ENCODE peak calls at places on chromosomes 13 and 19, in six cellular contexts. One of them, this sample, is unnamed. For H3K27me3, the result is how much of the 10 kb centered on the place peaks cover.

GRCh38 chr19:33621811-33622504 is at the start of gene CHST8:
- DNase-seq in adrenal gland: no peak
- DNase-seq in upper lobe of right lung: no peak
- DNase-seq in fibroblast of lung: peak
- DNase-seq in pancreas: peak
- DNase-seq in GM23338: peak
- DNase-seq in this sample: no peak

GRCh38 chr19:49871349-49871985 is 4.1 kb upstream of the PNKP start:
- DNase-seq in upper lobe of right lung: no peak
- DNase-seq in adrenal gland: no peak
- DNase-seq in pancreas: peak
- DNase-seq in GM23338: no peak
- DNase-seq in fibroblast of lung: no peak
- DNase-seq in this sample: no peak

GRCh38 chr13:54875111-54875510 is 1846.5 kb downstream of the OLFM4 start:
- DNase-seq in fibroblast of lung: no peak
- DNase-seq in pancreas: no peak
- DNase-seq in upper lobe of right lung: no peak
- DNase-seq in adrenal gland: no peak
- DNase-seq in GM23338: peak
- DNase-seq in this sample: no peak

GRCh38 chr13:62747629-62748028 is 1332.0 kb upstream of the PCDH20 start:
- DNase-seq in GM23338: no peak
- DNase-seq in pancreas: no peak
- DNase-seq in adrenal gland: no peak
- DNase-seq in upper lobe of right lung: no peak
- DNase-seq in fibroblast of lung: peak
- DNase-seq in this sample: no peak

GRCh38 chr13:109348514-109349340 is 437.7 kb downstream of the IRS2 start:
- DNase-seq in adrenal gland: no peak
- DNase-seq in GM23338: no peak
- DNase-seq in pancreas: no peak
- DNase-seq in upper lobe of right lung: no peak
- DNase-seq in fibroblast of lung: peak
- DNase-seq in this sample: no peak

GRCh38 chr13:110340812-110341444 is 33.8 kb downstream of the COL4A2 start:
- DNase-seq in adrenal gland: peak
- DNase-seq in upper lobe of right lung: peak
- DNase-seq in GM23338: no peak
- DNase-seq in fibroblast of lung: peak
- DNase-seq in pancreas: no peak
- DNase-seq in this sample: peak

GRCh38 chr13:24161010-24161775 is 673 bp downstream of the SPATA13 start:
- DNase-seq in pancreas: peak
- DNase-seq in fibroblast of lung: peak
- DNase-seq in GM23338: peak
- DNase-seq in adrenal gland: peak
- DNase-seq in upper lobe of right lung: no peak
- DNase-seq in this sample: peak

GRCh38 chr13:75181906-75182305 is 300.1 kb downstream of the TBC1D4 start:
- DNase-seq in adrenal gland: no peak
- DNase-seq in fibroblast of lung: peak
- DNase-seq in upper lobe of right lung: no peak
- DNase-seq in GM23338: no peak
- DNase-seq in pancreas: no peak
- DNase-seq in this sample: no peak

GRCh38 chr19:18292810-18293641 is 11.6 kb upstream of the JUND start:
- DNase-seq in upper lobe of right lung: peak
- DNase-seq in GM23338: peak
- DNase-seq in adrenal gland: peak
- DNase-seq in fibroblast of lung: peak
- DNase-seq in pancreas: peak
- DNase-seq in this sample: no peak

GRCh38 chr19:17865364-17866311 is 5.9 kb downstream of the RPL18A start:
- DNase-seq in fibroblast of lung: no peak
- DNase-seq in adrenal gland: no peak
- DNase-seq in pancreas: no peak
- DNase-seq in upper lobe of right lung: no peak
- DNase-seq in GM23338: peak
- DNase-seq in this sample: no peak

GRCh38 chr13:87769445-87769844 is 98.3 kb downstream of the SLITRK5 start:
- DNase-seq in upper lobe of right lung: no peak
- DNase-seq in fibroblast of lung: no peak
- DNase-seq in adrenal gland: no peak
- DNase-seq in pancreas: no peak
- DNase-seq in GM23338: no peak
- DNase-seq in this sample: no peak

GRCh38 chr13:38053896-38054295 is 184.3 kb upstream of the TRPC4 start:
- DNase-seq in upper lobe of right lung: no peak
- DNase-seq in GM23338: no peak
- DNase-seq in adrenal gland: no peak
- DNase-seq in pancreas: no peak
- DNase-seq in fibroblast of lung: no peak
- DNase-seq in this sample: no peak

GRCh38 chr13:112877496-112877895 is 91.5 kb upstream of the MCF2L start:
- DNase-seq in pancreas: no peak
- DNase-seq in adrenal gland: no peak
- DNase-seq in fibroblast of lung: no peak
- DNase-seq in upper lobe of right lung: no peak
- DNase-seq in GM23338: no peak
- DNase-seq in this sample: no peak

GRCh38 chr19:2721570-2722540 is 683 bp upstream of the DIRAS1 start:
- DNase-seq in fibroblast of lung: no peak
- DNase-seq in pancreas: no peak
- DNase-seq in upper lobe of right lung: no peak
- DNase-seq in GM23338: peak
- DNase-seq in adrenal gland: no peak
- DNase-seq in this sample: no peak
- H3K4me3 ChIP-seq in fibroblast of lung: peak
- H3K4me3 ChIP-seq in pancreas: no peak
- H3K4me3 ChIP-seq in upper lobe of right lung: peak
- H3K4me3 ChIP-seq in GM23338: peak
- H3K4me3 ChIP-seq in adrenal gland: no peak
- H3K4me3 ChIP-seq in this sample: no peak

GRCh38 chr13:22285867-22286632 is 615.2 kb downstream of the FGF9 start:
- DNase-seq in fibroblast of lung: no peak
- DNase-seq in upper lobe of right lung: no peak
- DNase-seq in pancreas: no peak
- DNase-seq in GM23338: no peak
- DNase-seq in adrenal gland: no peak
- DNase-seq in this sample: no peak

DNA sequence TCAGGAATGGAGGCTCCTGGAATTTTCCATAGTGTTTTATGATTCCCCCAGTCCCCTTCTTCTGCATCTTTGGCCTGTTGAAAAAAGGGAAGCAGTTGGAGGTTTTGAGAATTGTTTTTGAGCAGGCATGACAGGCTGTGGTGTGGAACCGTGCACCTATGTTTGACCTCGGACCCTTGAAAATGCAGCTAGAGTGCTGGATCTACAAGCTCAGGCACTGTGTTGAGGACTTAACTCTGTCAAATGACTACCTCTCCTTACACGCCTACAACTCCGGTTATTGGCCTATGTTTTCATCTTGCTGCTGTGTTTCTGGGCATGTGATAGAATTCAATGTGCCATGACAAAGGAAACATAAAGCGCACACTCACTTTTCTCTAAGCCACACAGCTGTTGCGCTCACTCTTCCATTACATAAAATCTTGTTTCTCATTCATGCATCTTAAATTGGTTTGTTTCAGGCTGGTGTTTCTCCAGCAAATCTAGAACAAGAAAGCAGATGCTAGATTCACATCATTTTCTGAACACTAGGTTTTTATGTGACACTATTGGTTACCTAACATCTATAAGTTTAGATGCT is 616.6 kb downstream of the FGF9 start:
- DNase-seq in pancreas: no peak
- DNase-seq in GM23338: no peak
- DNase-seq in upper lobe of right lung: no peak
- DNase-seq in adrenal gland: no peak
- DNase-seq in fibroblast of lung: no peak
- DNase-seq in this sample: no peak
- H3K27me3 ChIP-seq in pancreas: under half
- H3K27me3 ChIP-seq in GM23338: under half
- H3K27me3 ChIP-seq in upper lobe of right lung: under half
- H3K27me3 ChIP-seq in adrenal gland: under half
- H3K27me3 ChIP-seq in fibroblast of lung: under half
- H3K27me3 ChIP-seq in this sample: under half

GRCh38 chr19:46748325-46749109 is 2.3 kb upstream of the STRN4 start:
- DNase-seq in fibroblast of lung: peak
- DNase-seq in adrenal gland: peak
- DNase-seq in GM23338: peak
- DNase-seq in upper lobe of right lung: peak
- DNase-seq in pancreas: no peak
- DNase-seq in this sample: peak

GRCh38 chr19:46746281-46746965 is at the start of gene STRN4:
- DNase-seq in fibroblast of lung: peak
- DNase-seq in GM23338: peak
- DNase-seq in pancreas: no peak
- DNase-seq in adrenal gland: no peak
- DNase-seq in upper lobe of right lung: peak
- DNase-seq in this sample: peak

GRCh38 chr19:46744005-46744691 is 1.7 kb upstream of the FKRP start:
- DNase-seq in GM23338: no peak
- DNase-seq in upper lobe of right lung: no peak
- DNase-seq in pancreas: no peak
- DNase-seq in adrenal gland: no peak
- DNase-seq in fibroblast of lung: no peak
- DNase-seq in this sample: no peak

GRCh38 chr19:46745030-46745429 is 827 bp upstream of the FKRP start:
- DNase-seq in upper lobe of right lung: no peak
- DNase-seq in pancreas: no peak
- DNase-seq in adrenal gland: no peak
- DNase-seq in GM23338: no peak
- DNase-seq in fibroblast of lung: no peak
- DNase-seq in this sample: no peak

DNA sequence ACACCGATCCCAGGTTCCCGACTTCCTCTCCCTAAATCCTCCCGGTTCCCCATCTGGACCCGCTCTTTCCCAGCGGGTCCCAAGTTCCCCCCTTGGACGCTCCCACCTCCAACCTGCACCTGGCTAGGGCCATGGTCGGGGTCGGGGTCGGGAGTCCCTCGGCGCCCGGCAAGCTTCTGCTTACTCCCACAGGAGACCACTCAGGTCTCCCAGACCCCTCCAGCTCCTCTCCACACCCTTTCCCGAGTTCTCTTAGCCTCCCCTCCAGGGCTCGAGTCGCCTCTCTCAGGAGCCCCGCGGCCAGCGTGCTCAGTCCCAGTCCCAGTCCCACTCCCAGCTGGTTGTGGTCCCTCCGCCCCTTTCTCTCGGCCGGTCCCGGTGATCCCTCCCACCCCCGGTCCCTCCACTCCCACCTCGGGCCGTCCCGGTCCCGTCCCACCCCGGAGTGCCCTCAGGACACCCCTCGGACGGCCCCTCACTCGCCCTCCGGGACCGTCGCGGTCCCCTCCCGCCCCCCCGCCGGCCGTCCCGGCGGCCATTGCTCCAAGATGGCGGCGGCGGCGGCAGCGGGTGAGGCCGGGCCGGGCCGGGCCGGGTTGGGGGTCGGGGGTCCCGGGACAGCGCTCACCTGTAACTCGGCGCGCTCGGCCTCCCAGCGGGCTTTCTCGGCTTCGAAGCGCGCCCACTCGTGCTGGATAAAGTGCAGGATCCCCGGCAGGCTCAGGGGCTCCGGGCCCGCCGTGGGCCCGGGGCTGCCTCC is at the start of gene FKRP:
- DNase-seq in GM23338: peak
- DNase-seq in upper lobe of right lung: no peak
- DNase-seq in adrenal gland: no peak
- DNase-seq in pancreas: no peak
- DNase-seq in fibroblast of lung: no peak
- DNase-seq in this sample: peak
- H3K4me3 ChIP-seq in GM23338: peak
- H3K4me3 ChIP-seq in upper lobe of right lung: peak
- H3K4me3 ChIP-seq in adrenal gland: no peak
- H3K4me3 ChIP-seq in pancreas: peak
- H3K4me3 ChIP-seq in fibroblast of lung: peak
- H3K4me3 ChIP-seq in this sample: peak

GRCh38 chr13:28093871-28094270 is 6.5 kb downstream of the FLT3 start:
- DNase-seq in adrenal gland: no peak
- DNase-seq in GM23338: no peak
- DNase-seq in upper lobe of right lung: no peak
- DNase-seq in fibroblast of lung: no peak
- DNase-seq in pancreas: no peak
- DNase-seq in this sample: no peak

GRCh38 chr13:28094311-28094710 is 6.1 kb downstream of the FLT3 start:
- DNase-seq in adrenal gland: no peak
- DNase-seq in GM23338: no peak
- DNase-seq in pancreas: no peak
- DNase-seq in upper lobe of right lung: no peak
- DNase-seq in fibroblast of lung: no peak
- DNase-seq in this sample: no peak

GRCh38 chr13:28097503-28097902 is 2.9 kb downstream of the FLT3 start:
- DNase-seq in fibroblast of lung: no peak
- DNase-seq in GM23338: no peak
- DNase-seq in upper lobe of right lung: no peak
- DNase-seq in adrenal gland: no peak
- DNase-seq in pancreas: no peak
- DNase-seq in this sample: no peak

GRCh38 chr13:28100149-28101121 is at the start of gene FLT3:
- DNase-seq in upper lobe of right lung: peak
- DNase-seq in pancreas: peak
- DNase-seq in adrenal gland: no peak
- DNase-seq in fibroblast of lung: peak
- DNase-seq in GM23338: peak
- DNase-seq in this sample: no peak

DNA sequence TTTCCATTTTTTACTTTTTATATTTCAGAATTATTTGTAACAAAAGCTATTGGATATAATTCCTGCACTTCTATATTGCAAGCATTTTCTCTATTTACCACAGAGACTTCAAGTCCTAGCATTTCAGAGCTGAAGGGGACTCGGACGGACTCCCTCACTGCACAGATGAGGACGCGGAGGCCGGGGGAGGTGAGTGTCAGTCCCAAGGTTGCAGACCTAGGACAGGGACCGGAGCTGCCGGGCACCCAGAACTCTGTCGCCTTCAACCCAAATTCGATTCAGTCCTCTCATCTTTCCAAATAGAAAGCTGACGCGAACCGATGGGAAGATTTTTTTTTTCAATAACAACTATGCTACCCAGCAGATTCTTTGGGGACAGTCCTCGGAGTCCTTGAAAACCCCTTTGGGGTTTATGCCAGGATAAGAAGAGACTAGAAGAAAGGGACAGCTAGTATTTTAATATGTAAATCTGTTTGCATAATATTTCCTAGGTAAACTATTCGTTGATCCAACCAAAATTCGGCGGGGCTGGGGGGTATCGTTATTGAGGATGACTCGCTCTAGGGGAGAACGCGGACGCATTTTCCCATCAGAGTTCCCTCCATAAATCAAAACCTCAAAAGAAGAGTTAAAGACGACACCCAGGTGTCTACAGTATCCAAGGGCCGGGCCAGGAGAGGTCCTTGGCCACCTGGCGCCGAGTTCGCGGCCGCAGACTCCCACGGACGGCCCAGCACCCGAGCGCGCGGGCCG is 804 bp downstream of the FLT3 start:
- DNase-seq in adrenal gland: no peak
- DNase-seq in pancreas: no peak
- DNase-seq in fibroblast of lung: no peak
- DNase-seq in upper lobe of right lung: no peak
- DNase-seq in GM23338: peak
- DNase-seq in this sample: no peak
- H3K27me3 ChIP-seq in adrenal gland: half or more
- H3K27me3 ChIP-seq in pancreas: under half
- H3K27me3 ChIP-seq in fibroblast of lung: under half
- H3K27me3 ChIP-seq in upper lobe of right lung: half or more
- H3K27me3 ChIP-seq in GM23338: half or more
- H3K27me3 ChIP-seq in this sample: under half

GRCh38 chr13:26880741-26881140 is 120.2 kb upstream of the GPR12 start:
- DNase-seq in GM23338: no peak
- DNase-seq in fibroblast of lung: peak
- DNase-seq in adrenal gland: no peak
- DNase-seq in upper lobe of right lung: no peak
- DNase-seq in pancreas: no peak
- DNase-seq in this sample: no peak
- H3K4me3 ChIP-seq in GM23338: no peak
- H3K4me3 ChIP-seq in fibroblast of lung: no peak
- H3K4me3 ChIP-seq in adrenal gland: no peak
- H3K4me3 ChIP-seq in upper lobe of right lung: no peak
- H3K4me3 ChIP-seq in pancreas: no peak
- H3K4me3 ChIP-seq in this sample: no peak